ENCODE peak calls at places on chromosomes 16 and 17, in eight cellular contexts. One of them, this sample, is unnamed.

GRCh38 chr16:84547539-84548058 is 43.1 kb upstream of the MEAK7 start:
- DNase-seq in NCI-H2171: peak; percentile 76
- DNase-seq in stimulated activated naive CD8-positive, alpha-beta T cell treated with anti-CD3 and anti-CD28 coated beads, Interleukin-15, amount 100 ng/mL, for 72 hours: peak; percentile 13
- DNase-seq in RPMI8226: no peak
- DNase-seq in SK-N-SH: no peak
- DNase-seq in AML-193: no peak
- DNase-seq in T-helper 2 cell: no peak
- DNase-seq in psoas muscle: peak; percentile 19
- DNase-seq in this sample: no peak

GRCh38 chr16:35510701-35511100 is 2051.3 kb downstream of the TP53TG3F start:
- DNase-seq in NCI-H2171: peak; percentile 20
- DNase-seq in stimulated activated naive CD8-positive, alpha-beta T cell treated with anti-CD3 and anti-CD28 coated beads, Interleukin-15, amount 100 ng/mL, for 72 hours: no peak
- DNase-seq in RPMI8226: no peak
- DNase-seq in SK-N-SH: no peak
- DNase-seq in AML-193: no peak
- DNase-seq in T-helper 2 cell: no peak
- DNase-seq in psoas muscle: no peak
- DNase-seq in this sample: no peak

GRCh38 chr16:48330847-48331204 is 54.4 kb downstream of the SIAH1 start:
- DNase-seq in NCI-H2171: no peak
- DNase-seq in stimulated activated naive CD8-positive, alpha-beta T cell treated with anti-CD3 and anti-CD28 coated beads, Interleukin-15, amount 100 ng/mL, for 72 hours: no peak
- DNase-seq in RPMI8226: no peak
- DNase-seq in SK-N-SH: no peak
- DNase-seq in AML-193: peak; percentile 48
- DNase-seq in T-helper 2 cell: no peak
- DNase-seq in psoas muscle: no peak
- DNase-seq in this sample: no peak

GRCh38 chr17:48382989-48383388 is 47.0 kb downstream of the SKAP1 start:
- DNase-seq in NCI-H2171: no peak
- DNase-seq in stimulated activated naive CD8-positive, alpha-beta T cell treated with anti-CD3 and anti-CD28 coated beads, Interleukin-15, amount 100 ng/mL, for 72 hours: no peak
- DNase-seq in RPMI8226: no peak
- DNase-seq in SK-N-SH: no peak
- DNase-seq in AML-193: no peak
- DNase-seq in T-helper 2 cell: no peak
- DNase-seq in psoas muscle: no peak
- DNase-seq in this sample: no peak

GRCh38 chr16:57300387-57301125 is 16.1 kb upstream of the PLLP start:
- DNase-seq in NCI-H2171: peak; percentile 98
- DNase-seq in stimulated activated naive CD8-positive, alpha-beta T cell treated with anti-CD3 and anti-CD28 coated beads, Interleukin-15, amount 100 ng/mL, for 72 hours: peak; percentile 100
- DNase-seq in RPMI8226: peak; percentile 100
- DNase-seq in SK-N-SH: peak; percentile 93
- DNase-seq in AML-193: peak; percentile 94
- DNase-seq in T-helper 2 cell: peak; percentile 96
- DNase-seq in psoas muscle: peak; percentile 99
- DNase-seq in this sample: peak; percentile 99

GRCh38 chr17:39781028-39781800 is 43.5 kb downstream of the GRB7 start:
- DNase-seq in NCI-H2171: no peak
- DNase-seq in stimulated activated naive CD8-positive, alpha-beta T cell treated with anti-CD3 and anti-CD28 coated beads, Interleukin-15, amount 100 ng/mL, for 72 hours: no peak
- DNase-seq in RPMI8226: no peak
- DNase-seq in SK-N-SH: no peak
- DNase-seq in AML-193: peak; percentile 28
- DNase-seq in T-helper 2 cell: no peak
- DNase-seq in psoas muscle: no peak
- DNase-seq in this sample: no peak

GRCh38 chr16:8831450-8832382 is 34.1 kb downstream of the PMM2 start:
- DNase-seq in NCI-H2171: no peak
- DNase-seq in stimulated activated naive CD8-positive, alpha-beta T cell treated with anti-CD3 and anti-CD28 coated beads, Interleukin-15, amount 100 ng/mL, for 72 hours: no peak
- DNase-seq in RPMI8226: no peak
- DNase-seq in SK-N-SH: no peak
- DNase-seq in AML-193: no peak
- DNase-seq in T-helper 2 cell: no peak
- DNase-seq in psoas muscle: no peak
- DNase-seq in this sample: no peak

GRCh38 chr17:35028531-35029262 is 34.8 kb downstream of the RFFL start:
- DNase-seq in NCI-H2171: no peak
- DNase-seq in stimulated activated naive CD8-positive, alpha-beta T cell treated with anti-CD3 and anti-CD28 coated beads, Interleukin-15, amount 100 ng/mL, for 72 hours: no peak
- DNase-seq in RPMI8226: no peak
- DNase-seq in SK-N-SH: no peak
- DNase-seq in AML-193: peak; percentile 84
- DNase-seq in T-helper 2 cell: no peak
- DNase-seq in psoas muscle: no peak
- DNase-seq in this sample: no peak

GRCh38 chr17:8096541-8096940 is 9.0 kb upstream of the ALOX12B start:
- DNase-seq in NCI-H2171: no peak
- DNase-seq in stimulated activated naive CD8-positive, alpha-beta T cell treated with anti-CD3 and anti-CD28 coated beads, Interleukin-15, amount 100 ng/mL, for 72 hours: no peak
- DNase-seq in RPMI8226: no peak
- DNase-seq in SK-N-SH: no peak
- DNase-seq in AML-193: no peak
- DNase-seq in T-helper 2 cell: no peak
- DNase-seq in psoas muscle: no peak
- DNase-seq in this sample: no peak

GRCh38 chr17:17904171-17905035 is 67.6 kb upstream of the SREBF1 start:
- DNase-seq in NCI-H2171: no peak
- DNase-seq in stimulated activated naive CD8-positive, alpha-beta T cell treated with anti-CD3 and anti-CD28 coated beads, Interleukin-15, amount 100 ng/mL, for 72 hours: no peak
- DNase-seq in RPMI8226: no peak
- DNase-seq in SK-N-SH: no peak
- DNase-seq in AML-193: no peak
- DNase-seq in T-helper 2 cell: no peak
- DNase-seq in psoas muscle: no peak
- DNase-seq in this sample: no peak

GRCh38 chr16:57775661-57776469 is 26.4 kb downstream of the KIFC3 start:
- DNase-seq in NCI-H2171: no peak
- DNase-seq in stimulated activated naive CD8-positive, alpha-beta T cell treated with anti-CD3 and anti-CD28 coated beads, Interleukin-15, amount 100 ng/mL, for 72 hours: no peak
- DNase-seq in RPMI8226: peak; percentile 77
- DNase-seq in SK-N-SH: peak; percentile 58
- DNase-seq in AML-193: no peak
- DNase-seq in T-helper 2 cell: no peak
- DNase-seq in psoas muscle: peak; percentile 85
- DNase-seq in this sample: no peak

GRCh38 chr17:61410555-61411089 is 11.0 kb downstream of the TBX2 start:
- DNase-seq in NCI-H2171: no peak
- DNase-seq in stimulated activated naive CD8-positive, alpha-beta T cell treated with anti-CD3 and anti-CD28 coated beads, Interleukin-15, amount 100 ng/mL, for 72 hours: peak; percentile 79
- DNase-seq in RPMI8226: peak; percentile 57
- DNase-seq in SK-N-SH: peak; percentile 90
- DNase-seq in AML-193: peak; percentile 43
- DNase-seq in T-helper 2 cell: peak; percentile 59
- DNase-seq in psoas muscle: peak; percentile 82
- DNase-seq in this sample: no peak

GRCh38 chr17:28956112-28956511 is 4.8 kb upstream of the PHF12 start:
- DNase-seq in NCI-H2171: no peak
- DNase-seq in stimulated activated naive CD8-positive, alpha-beta T cell treated with anti-CD3 and anti-CD28 coated beads, Interleukin-15, amount 100 ng/mL, for 72 hours: no peak
- DNase-seq in RPMI8226: no peak
- DNase-seq in SK-N-SH: no peak
- DNase-seq in AML-193: no peak
- DNase-seq in T-helper 2 cell: no peak
- DNase-seq in psoas muscle: no peak
- DNase-seq in this sample: no peak

GRCh38 chr16:56041556-56042140 is 149.6 kb upstream of the GNAO1 start:
- DNase-seq in NCI-H2171: peak; percentile 28
- DNase-seq in stimulated activated naive CD8-positive, alpha-beta T cell treated with anti-CD3 and anti-CD28 coated beads, Interleukin-15, amount 100 ng/mL, for 72 hours: peak; percentile 29
- DNase-seq in RPMI8226: peak; percentile 46
- DNase-seq in SK-N-SH: peak; percentile 58
- DNase-seq in AML-193: no peak
- DNase-seq in T-helper 2 cell: no peak
- DNase-seq in psoas muscle: no peak
- DNase-seq in this sample: no peak

GRCh38 chr16:21611178-21611545 is 11.8 kb downstream of the METTL9 start:
- DNase-seq in NCI-H2171: no peak
- DNase-seq in stimulated activated naive CD8-positive, alpha-beta T cell treated with anti-CD3 and anti-CD28 coated beads, Interleukin-15, amount 100 ng/mL, for 72 hours: no peak
- DNase-seq in RPMI8226: no peak
- DNase-seq in SK-N-SH: no peak
- DNase-seq in AML-193: peak; percentile 44
- DNase-seq in T-helper 2 cell: no peak
- DNase-seq in psoas muscle: no peak
- DNase-seq in this sample: no peak

GRCh38 chr17:44345497-44346026 is 460 bp downstream of the GRN start:
- DNase-seq in NCI-H2171: peak; percentile 69
- DNase-seq in stimulated activated naive CD8-positive, alpha-beta T cell treated with anti-CD3 and anti-CD28 coated beads, Interleukin-15, amount 100 ng/mL, for 72 hours: peak; percentile 52
- DNase-seq in RPMI8226: peak; percentile 50
- DNase-seq in SK-N-SH: peak; percentile 81
- DNase-seq in AML-193: peak; percentile 55
- DNase-seq in T-helper 2 cell: no peak
- DNase-seq in psoas muscle: no peak
- DNase-seq in this sample: no peak

GRCh38 chr17:40938981-40939380 is 1.5 kb upstream of the KRT23 start:
- DNase-seq in NCI-H2171: no peak
- DNase-seq in stimulated activated naive CD8-positive, alpha-beta T cell treated with anti-CD3 and anti-CD28 coated beads, Interleukin-15, amount 100 ng/mL, for 72 hours: no peak
- DNase-seq in RPMI8226: no peak
- DNase-seq in SK-N-SH: no peak
- DNase-seq in AML-193: no peak
- DNase-seq in T-helper 2 cell: no peak
- DNase-seq in psoas muscle: no peak
- DNase-seq in this sample: no peak

GRCh38 chr17:83054518-83055125 is 24.8 kb upstream of the METRNL start:
- DNase-seq in NCI-H2171: no peak
- DNase-seq in stimulated activated naive CD8-positive, alpha-beta T cell treated with anti-CD3 and anti-CD28 coated beads, Interleukin-15, amount 100 ng/mL, for 72 hours: no peak
- DNase-seq in RPMI8226: no peak
- DNase-seq in SK-N-SH: no peak
- DNase-seq in AML-193: no peak
- DNase-seq in T-helper 2 cell: no peak
- DNase-seq in psoas muscle: peak; percentile 31
- DNase-seq in this sample: no peak

GRCh38 chr17:17641621-17642409 is 39.4 kb upstream of the RAI1 start:
- DNase-seq in NCI-H2171: peak; percentile 59
- DNase-seq in stimulated activated naive CD8-positive, alpha-beta T cell treated with anti-CD3 and anti-CD28 coated beads, Interleukin-15, amount 100 ng/mL, for 72 hours: peak; percentile 71
- DNase-seq in RPMI8226: peak; percentile 73
- DNase-seq in SK-N-SH: peak; percentile 74
- DNase-seq in AML-193: peak; percentile 22
- DNase-seq in T-helper 2 cell: peak; percentile 68
- DNase-seq in psoas muscle: peak; percentile 82
- DNase-seq in this sample: peak; percentile 7

GRCh38 chr17:16459850-16460550 is 32.0 kb downstream of the LRRC75A start:
- DNase-seq in NCI-H2171: no peak
- DNase-seq in stimulated activated naive CD8-positive, alpha-beta T cell treated with anti-CD3 and anti-CD28 coated beads, Interleukin-15, amount 100 ng/mL, for 72 hours: no peak
- DNase-seq in RPMI8226: no peak
- DNase-seq in SK-N-SH: no peak
- DNase-seq in AML-193: no peak
- DNase-seq in T-helper 2 cell: no peak
- DNase-seq in psoas muscle: no peak
- DNase-seq in this sample: no peak

GRCh38 chr17:40671282-40671681 is 6.3 kb upstream of the KRT222 start:
- DNase-seq in NCI-H2171: no peak
- DNase-seq in stimulated activated naive CD8-positive, alpha-beta T cell treated with anti-CD3 and anti-CD28 coated beads, Interleukin-15, amount 100 ng/mL, for 72 hours: no peak
- DNase-seq in RPMI8226: no peak
- DNase-seq in SK-N-SH: no peak
- DNase-seq in AML-193: no peak
- DNase-seq in T-helper 2 cell: no peak
- DNase-seq in psoas muscle: no peak
- DNase-seq in this sample: no peak

GRCh38 chr17:79621151-79621940 is 10.5 kb upstream of the RBFOX3 start:
- DNase-seq in NCI-H2171: no peak
- DNase-seq in stimulated activated naive CD8-positive, alpha-beta T cell treated with anti-CD3 and anti-CD28 coated beads, Interleukin-15, amount 100 ng/mL, for 72 hours: no peak
- DNase-seq in RPMI8226: no peak
- DNase-seq in SK-N-SH: peak; percentile 30
- DNase-seq in AML-193: no peak
- DNase-seq in T-helper 2 cell: no peak
- DNase-seq in psoas muscle: peak; percentile 7
- DNase-seq in this sample: no peak

GRCh38 chr16:10871157-10871991 is 5.6 kb upstream of the CIITA start:
- DNase-seq in NCI-H2171: peak; percentile 75
- DNase-seq in stimulated activated naive CD8-positive, alpha-beta T cell treated with anti-CD3 and anti-CD28 coated beads, Interleukin-15, amount 100 ng/mL, for 72 hours: peak; percentile 70
- DNase-seq in RPMI8226: peak; percentile 88
- DNase-seq in SK-N-SH: no peak
- DNase-seq in AML-193: peak; percentile 43
- DNase-seq in T-helper 2 cell: peak; percentile 35
- DNase-seq in psoas muscle: no peak
- DNase-seq in this sample: no peak

GRCh38 chr16:17658881-17659280 is 188.1 kb upstream of the XYLT1 start:
- DNase-seq in NCI-H2171: no peak
- DNase-seq in stimulated activated naive CD8-positive, alpha-beta T cell treated with anti-CD3 and anti-CD28 coated beads, Interleukin-15, amount 100 ng/mL, for 72 hours: no peak
- DNase-seq in RPMI8226: no peak
- DNase-seq in SK-N-SH: no peak
- DNase-seq in AML-193: no peak
- DNase-seq in T-helper 2 cell: no peak
- DNase-seq in psoas muscle: no peak
- DNase-seq in this sample: no peak

GRCh38 chr17:42227849-42228696 is 33.8 kb upstream of the GHDC start:
- DNase-seq in NCI-H2171: no peak
- DNase-seq in stimulated activated naive CD8-positive, alpha-beta T cell treated with anti-CD3 and anti-CD28 coated beads, Interleukin-15, amount 100 ng/mL, for 72 hours: no peak
- DNase-seq in RPMI8226: no peak
- DNase-seq in SK-N-SH: no peak
- DNase-seq in AML-193: no peak
- DNase-seq in T-helper 2 cell: no peak
- DNase-seq in psoas muscle: no peak
- DNase-seq in this sample: no peak

GRCh38 chr17:29133146-29133713 is 47.0 kb downstream of the MYO18A start:
- DNase-seq in NCI-H2171: no peak
- DNase-seq in stimulated activated naive CD8-positive, alpha-beta T cell treated with anti-CD3 and anti-CD28 coated beads, Interleukin-15, amount 100 ng/mL, for 72 hours: no peak
- DNase-seq in RPMI8226: no peak
- DNase-seq in SK-N-SH: no peak
- DNase-seq in AML-193: peak; percentile 22
- DNase-seq in T-helper 2 cell: no peak
- DNase-seq in psoas muscle: peak; percentile 90
- DNase-seq in this sample: peak; percentile 64

GRCh38 chr17:51362818-51363598 is 102.7 kb downstream of the UTP18 start:
- DNase-seq in NCI-H2171: no peak
- DNase-seq in stimulated activated naive CD8-positive, alpha-beta T cell treated with anti-CD3 and anti-CD28 coated beads, Interleukin-15, amount 100 ng/mL, for 72 hours: no peak
- DNase-seq in RPMI8226: no peak
- DNase-seq in SK-N-SH: no peak
- DNase-seq in AML-193: no peak
- DNase-seq in T-helper 2 cell: no peak
- DNase-seq in psoas muscle: no peak
- DNase-seq in this sample: no peak

GRCh38 chr17:66900126-66901010 is 64.1 kb upstream of the CACNG4 start:
- DNase-seq in NCI-H2171: no peak
- DNase-seq in stimulated activated naive CD8-positive, alpha-beta T cell treated with anti-CD3 and anti-CD28 coated beads, Interleukin-15, amount 100 ng/mL, for 72 hours: no peak
- DNase-seq in RPMI8226: peak; percentile 9
- DNase-seq in SK-N-SH: peak; percentile 60
- DNase-seq in AML-193: no peak
- DNase-seq in T-helper 2 cell: no peak
- DNase-seq in psoas muscle: no peak
- DNase-seq in this sample: no peak

GRCh38 chr17:17857496-17857895 is 20.7 kb upstream of the SREBF1 start:
- DNase-seq in NCI-H2171: no peak
- DNase-seq in stimulated activated naive CD8-positive, alpha-beta T cell treated with anti-CD3 and anti-CD28 coated beads, Interleukin-15, amount 100 ng/mL, for 72 hours: no peak
- DNase-seq in RPMI8226: no peak
- DNase-seq in SK-N-SH: no peak
- DNase-seq in AML-193: no peak
- DNase-seq in T-helper 2 cell: no peak
- DNase-seq in psoas muscle: no peak
- DNase-seq in this sample: no peak

GRCh38 chr16:30609002-30609927 is 924 bp downstream of the ZNF689 start:
- DNase-seq in NCI-H2171: no peak
- DNase-seq in stimulated activated naive CD8-positive, alpha-beta T cell treated with anti-CD3 and anti-CD28 coated beads, Interleukin-15, amount 100 ng/mL, for 72 hours: peak; percentile 45
- DNase-seq in RPMI8226: peak; percentile 67
- DNase-seq in SK-N-SH: peak; percentile 84
- DNase-seq in AML-193: peak; percentile 9
- DNase-seq in T-helper 2 cell: peak; percentile 15
- DNase-seq in psoas muscle: peak; percentile 80
- DNase-seq in this sample: no peak

GRCh38 chr17:31481783-31482081 is 90.3 kb downstream of the RAB11FIP4 start:
- DNase-seq in NCI-H2171: no peak
- DNase-seq in stimulated activated naive CD8-positive, alpha-beta T cell treated with anti-CD3 and anti-CD28 coated beads, Interleukin-15, amount 100 ng/mL, for 72 hours: no peak
- DNase-seq in RPMI8226: no peak
- DNase-seq in SK-N-SH: no peak
- DNase-seq in AML-193: no peak
- DNase-seq in T-helper 2 cell: no peak
- DNase-seq in psoas muscle: peak; percentile 20
- DNase-seq in this sample: no peak

GRCh38 chr17:37848690-37849616 is 75.3 kb upstream of the TBC1D3K start:
- DNase-seq in NCI-H2171: no peak
- DNase-seq in stimulated activated naive CD8-positive, alpha-beta T cell treated with anti-CD3 and anti-CD28 coated beads, Interleukin-15, amount 100 ng/mL, for 72 hours: peak; percentile 23
- DNase-seq in RPMI8226: peak; percentile 31
- DNase-seq in SK-N-SH: no peak
- DNase-seq in AML-193: peak; percentile 32
- DNase-seq in T-helper 2 cell: no peak
- DNase-seq in psoas muscle: no peak
- DNase-seq in this sample: no peak

GRCh38 chr17:73170324-73170723 is 5.5 kb downstream of the SSTR2 start:
- DNase-seq in NCI-H2171: no peak
- DNase-seq in stimulated activated naive CD8-positive, alpha-beta T cell treated with anti-CD3 and anti-CD28 coated beads, Interleukin-15, amount 100 ng/mL, for 72 hours: no peak
- DNase-seq in RPMI8226: no peak
- DNase-seq in SK-N-SH: no peak
- DNase-seq in AML-193: no peak
- DNase-seq in T-helper 2 cell: no peak
- DNase-seq in psoas muscle: no peak
- DNase-seq in this sample: no peak

GRCh38 chr17:36597866-36598777 is 3.3 kb upstream of the MRM1 start:
- DNase-seq in NCI-H2171: no peak
- DNase-seq in stimulated activated naive CD8-positive, alpha-beta T cell treated with anti-CD3 and anti-CD28 coated beads, Interleukin-15, amount 100 ng/mL, for 72 hours: no peak
- DNase-seq in RPMI8226: no peak
- DNase-seq in SK-N-SH: no peak
- DNase-seq in AML-193: no peak
- DNase-seq in T-helper 2 cell: no peak
- DNase-seq in psoas muscle: no peak
- DNase-seq in this sample: no peak